ENCODE peak calls at places on chromosomes 1 and 21, in seven cellular contexts. W is tibial nerve, K is hepatocyte, Z is aorta, T is stomach, F is fibroblast of lung, P is A549. B is an unnamed sample. For H3K9me3, the result is how much of the 10 kb centered on the place peaks cover.

GRCh38 chr1:37473431-37474050 is 839 bp upstream of the ZC3H12A start:
- DNase-seq in W (no peak), K (peak), P (no peak), T (no peak), F (no peak), Z (no peak), B (no peak)

GRCh38 chr21:39125752-39126485 is 57.3 kb downstream of the PSMG1 start:
- DNase-seq in P (no peak), W (peak), F (peak), Z (no peak), T (peak), K (peak), B (peak)

GRCh38 chr1:23403038-23403336 is 21.6 kb downstream of the TCEA3 start:
- DNase-seq in F (peak), Z (peak), T (peak), P (peak), W (peak), K (peak), B (peak)

GRCh38 chr1:156801409-156802121 is 15.1 kb downstream of the SH2D2A start:
- DNase-seq in Z (no peak), P (no peak), W (peak), K (peak), F (peak), T (no peak), B (peak)

GRCh38 chr1:78255378-78255777 is 209.6 kb downstream of the GIPC2 start:
- DNase-seq in F (no peak), K (no peak), Z (no peak), T (no peak), W (no peak), P (no peak), B (no peak)

GRCh38 chr1:45230537-45230936 is 24.1 kb upstream of the ZSWIM5 start:
- DNase-seq in P (no peak), F (no peak), T (peak), Z (no peak), K (no peak), W (no peak), B (no peak)

GRCh38 chr1:97516588-97516987 is 404.2 kb downstream of the DPYD start:
- DNase-seq in P (no peak), Z (no peak), K (no peak), W (no peak), F (no peak), T (no peak), B (no peak)

GRCh38 chr21:32412998-32413504 is 545 bp downstream of the EVA1C start:
- DNase-seq in Z (peak), T (peak), K (no peak), F (peak), W (peak), P (no peak), B (peak)

GRCh38 chr1:162380061-162380846 is 1.3 kb upstream of the C1orf226 start:
- DNase-seq in T (no peak), W (no peak), K (no peak), F (no peak), P (no peak), Z (no peak), B (no peak)

GRCh38 chr1:156931553-156931952 is 11.1 kb downstream of the LRRC71 start:
- DNase-seq in Z (peak), T (no peak), F (peak), K (no peak), P (no peak), W (no peak), B (no peak)

GRCh38 chr1:25743164-25744139 is 56.5 kb upstream of the SELENON start:
- DNase-seq in T (peak), Z (peak), K (peak), W (peak), F (peak), P (no peak), B (no peak)

GRCh38 chr1:170714938-170715337 is 51.0 kb downstream of the PRRX1 start:
- DNase-seq in K (no peak), P (no peak), Z (no peak), F (no peak), W (no peak), T (no peak), B (peak)

GRCh38 chr1:152023221-152023620 is 13.6 kb downstream of the S100A11 start:
- DNase-seq in W (no peak), F (no peak), T (no peak), Z (no peak), P (no peak), K (no peak), B (no peak)

GRCh38 chr1:240732390-240732789 is 120.4 kb upstream of the GREM2 start:
- DNase-seq in T (no peak), Z (no peak), W (no peak), F (peak), P (peak), K (peak), B (peak)

GRCh38 chr1:32508751-32509140 is 30.5 kb upstream of the ZBTB8A start:
- DNase-seq in W (no peak), T (no peak), F (no peak), K (no peak), Z (no peak), P (no peak), B (no peak)

GRCh38 chr1:202011994-202012393 is 1.6 kb downstream of the ELF3 start:
- DNase-seq in K (no peak), F (no peak), T (peak), W (no peak), P (no peak), Z (no peak), B (no peak)

GRCh38 chr1:205076245-205076761 is 8.0 kb downstream of the TMEM81 start:
- DNase-seq in Z (no peak), K (no peak), W (no peak), T (no peak), P (no peak), F (no peak), B (no peak)

GRCh38 chr1:71156633-71157032 is 75.8 kb upstream of the ZRANB2 start:
- DNase-seq in K (no peak), Z (no peak), P (no peak), W (no peak), F (peak), T (no peak), B (no peak)

GRCh38 chr1:38209986-38210385 is 163.4 kb upstream of the POU3F1 start:
- DNase-seq in K (no peak), T (no peak), Z (no peak), P (no peak), F (no peak), W (no peak), B (no peak)

GRCh38 chr1:3360158-3360440 is 94.4 kb upstream of the ARHGEF16 start:
- DNase-seq in F (no peak), T (no peak), P (no peak), K (no peak), Z (no peak), W (no peak), B (no peak)

GRCh38 chr1:118481091-118481490 is 296.1 kb upstream of the SPAG17 start:
- DNase-seq in F (no peak), T (no peak), K (peak), W (no peak), Z (no peak), P (no peak), B (no peak)

GRCh38 chr1:85611856-85612255 is 31.3 kb downstream of the CCN1 start:
- DNase-seq in K (peak), Z (no peak), T (peak), F (peak), W (peak), P (peak), B (peak)

GRCh38 chr1:172746091-172746949 is 87.4 kb downstream of the FASLG start:
- DNase-seq in P (peak), F (peak), Z (no peak), W (peak), K (peak), T (no peak), B (no peak)

GRCh38 chr21:25298512-25299491 is 308.5 kb downstream of the MRPL39 start:
- DNase-seq in F (no peak), K (no peak), T (no peak), W (no peak), Z (no peak), P (no peak), B (no peak)

GRCh38 chr1:243568793-243569192 is 281.2 kb downstream of the AKT3 start:
- DNase-seq in W (no peak), P (no peak), K (no peak), Z (no peak), F (peak), T (no peak), B (no peak)

GRCh38 chr1:84996846-84997666 is at the start of gene MCOLN2:
- DNase-seq in W (no peak), K (peak), T (peak), P (peak), Z (no peak), F (peak), B (peak)

GRCh38 chr1:8040586-8040985 is 14.5 kb upstream of the ERRFI1 start:
- DNase-seq in F (peak), Z (peak), W (peak), P (peak), T (peak), K (peak), B (peak)

GRCh38 chr1:19066874-19067186 is 110.4 kb upstream of the IFFO2 start:
- DNase-seq in K (no peak), Z (no peak), W (no peak), F (no peak), P (no peak), T (no peak), B (no peak)

GRCh38 chr1:78113156-78113916 is 67.6 kb downstream of the GIPC2 start:
- DNase-seq in F (no peak), P (no peak), Z (no peak), K (no peak), W (no peak), T (no peak), B (no peak)

GRCh38 chr21:36127977-36128376 is 6.9 kb upstream of the CBR3 start:
- DNase-seq in F (no peak), Z (no peak), T (no peak), K (no peak), P (no peak), W (no peak), B (no peak)

GRCh38 chr1:86169625-86170024 is 13.1 kb upstream of the COL24A1 start:
- DNase-seq in W (no peak), P (no peak), F (peak), K (no peak), Z (no peak), T (no peak), B (no peak)

GRCh38 chr1:45044916-45045315 is 32.9 kb downstream of the UROD start:
- DNase-seq in K (no peak), T (no peak), W (no peak), F (no peak), Z (no peak), P (no peak), B (no peak)

GRCh38 chr21:44485254-44485793 is 30.0 kb downstream of the LRRC3 start:
- DNase-seq in Z (no peak), F (peak), K (peak), W (peak), P (peak), T (no peak), B (peak)

GRCh38 chr1:45892068-45892785 is 88.8 kb downstream of the MAST2 start:
- DNase-seq in T (no peak), F (peak), P (peak), W (peak), Z (no peak), K (peak), B (peak)

GRCh38 chr1:91080650-91081049 is 58.8 kb upstream of the ZNF644 start:
- DNase-seq in K (no peak), W (no peak), P (no peak), T (no peak), Z (no peak), F (no peak), B (no peak)

GRCh38 chr1:226873771-226874578 is 3.6 kb downstream of the PSEN2 start:
- DNase-seq in W (no peak), F (no peak), K (peak), T (no peak), Z (no peak), P (no peak), B (no peak)

GRCh38 chr1:170640581-170640980 is 23.4 kb upstream of the PRRX1 start:
- DNase-seq in W (no peak), P (no peak), K (no peak), Z (no peak), T (no peak), F (no peak), B (no peak)

GRCh38 chr1:235500971-235501540 is 3.2 kb downstream of the B3GALNT2 start:
- DNase-seq in T (no peak), P (no peak), K (no peak), Z (no peak), W (no peak), F (no peak), B (no peak)

GRCh38 chr1:227926216-227926791 is 21.4 kb downstream of the WNT9A start:
- DNase-seq in F (no peak), Z (no peak), K (no peak), T (no peak), W (no peak), P (no peak), B (no peak)

GRCh38 chr1:160206421-160207117 is 1.4 kb downstream of the PEA15 start:
- DNase-seq in K (peak), F (peak), Z (no peak), P (peak), W (no peak), T (no peak), B (peak)

DNA sequence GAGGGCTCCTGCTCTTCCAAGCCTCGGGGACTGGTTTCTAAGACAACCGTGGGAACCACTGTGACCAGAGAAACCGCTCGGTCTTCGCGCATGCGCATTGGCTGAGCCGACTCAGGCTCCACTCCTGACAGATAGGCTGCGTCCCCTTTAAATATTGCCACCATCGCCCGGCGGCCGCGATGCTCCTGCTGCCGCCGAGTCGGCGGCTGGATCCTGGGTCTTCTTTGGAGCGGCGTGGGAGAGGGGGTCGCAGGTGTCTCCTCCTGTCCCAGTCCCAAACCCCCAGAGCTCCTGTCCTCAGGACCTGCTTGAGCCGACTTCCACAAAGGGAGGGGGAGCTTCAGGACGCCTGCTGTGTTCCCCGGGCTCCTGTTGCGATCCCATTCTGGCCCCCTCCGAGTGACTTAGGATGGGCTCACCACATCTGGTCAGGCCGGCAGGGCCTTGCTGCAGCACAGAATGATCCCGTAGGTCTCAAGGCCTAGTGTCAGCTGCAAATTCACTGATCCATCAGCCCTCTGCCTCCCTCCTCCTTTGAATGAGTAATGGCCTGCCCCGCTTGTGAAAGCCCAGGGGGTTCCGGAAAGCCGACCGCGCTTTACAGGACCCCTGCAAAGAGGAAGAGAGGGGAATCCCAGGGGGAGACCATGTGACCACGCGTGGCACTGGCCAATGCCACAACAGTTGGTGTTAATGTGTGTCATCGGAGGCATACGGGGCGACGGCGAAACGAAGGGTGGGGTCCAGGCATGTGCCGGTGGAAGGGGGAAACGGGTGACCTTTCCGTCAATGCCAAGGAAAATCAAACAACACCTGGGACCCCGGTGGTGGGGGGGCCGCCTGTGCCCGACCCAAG is 683.2 kb upstream of the TPTE start:
- DNase-seq in Z (peak), P (no peak), W (no peak), F (no peak), K (peak), T (no peak), B (no peak)
- H3K9me3 ChIP-seq in Z (under half), P (under half), W (under half), F (under half), K (under half), T (under half), B (under half)

GRCh38 chr1:159141584-159142518 is 29.6 kb upstream of the CADM3 start:
- DNase-seq in W (no peak), K (no peak), Z (no peak), P (no peak), T (no peak), F (peak), B (no peak)
- H3K4me3 ChIP-seq in W (no peak), K (no peak), Z (no peak), P (peak), T (no peak), F (no peak), B (no peak)

GRCh38 chr1:56494306-56494705 is 85.1 kb downstream of the PLPP3 start:
- DNase-seq in T (no peak), K (peak), Z (no peak), F (no peak), W (no peak), P (no peak), B (no peak)

GRCh38 chr1:56496861-56497772 is 82.2 kb downstream of the PLPP3 start:
- DNase-seq in W (no peak), Z (no peak), F (no peak), K (no peak), T (no peak), P (no peak), B (no peak)

GRCh38 chr1:56493826-56494225 is 85.5 kb downstream of the PLPP3 start:
- DNase-seq in F (no peak), K (no peak), W (no peak), P (no peak), Z (no peak), T (no peak), B (no peak)

GRCh38 chr1:56496158-56496557 is 83.2 kb downstream of the PLPP3 start:
- DNase-seq in F (no peak), P (no peak), Z (no peak), W (no peak), K (no peak), T (no peak), B (no peak)

GRCh38 chr1:56495538-56495937 is 83.8 kb downstream of the PLPP3 start:
- DNase-seq in F (no peak), K (no peak), T (no peak), W (no peak), P (no peak), Z (no peak), B (no peak)
- H3K27ac ChIP-seq in F (no peak), K (peak), T (no peak), W (no peak), P (no peak), Z (no peak), B (peak)

GRCh38 chr21:19607983-19608668 is 1204.5 kb upstream of the TMPRSS15 start:
- DNase-seq in F (no peak), W (no peak), T (no peak), K (peak), Z (no peak), P (no peak), B (no peak)
- H3K9me3 ChIP-seq in F (under half), W (under half), T (under half), K (under half), Z (under half), P (under half), B (under half)

DNA sequence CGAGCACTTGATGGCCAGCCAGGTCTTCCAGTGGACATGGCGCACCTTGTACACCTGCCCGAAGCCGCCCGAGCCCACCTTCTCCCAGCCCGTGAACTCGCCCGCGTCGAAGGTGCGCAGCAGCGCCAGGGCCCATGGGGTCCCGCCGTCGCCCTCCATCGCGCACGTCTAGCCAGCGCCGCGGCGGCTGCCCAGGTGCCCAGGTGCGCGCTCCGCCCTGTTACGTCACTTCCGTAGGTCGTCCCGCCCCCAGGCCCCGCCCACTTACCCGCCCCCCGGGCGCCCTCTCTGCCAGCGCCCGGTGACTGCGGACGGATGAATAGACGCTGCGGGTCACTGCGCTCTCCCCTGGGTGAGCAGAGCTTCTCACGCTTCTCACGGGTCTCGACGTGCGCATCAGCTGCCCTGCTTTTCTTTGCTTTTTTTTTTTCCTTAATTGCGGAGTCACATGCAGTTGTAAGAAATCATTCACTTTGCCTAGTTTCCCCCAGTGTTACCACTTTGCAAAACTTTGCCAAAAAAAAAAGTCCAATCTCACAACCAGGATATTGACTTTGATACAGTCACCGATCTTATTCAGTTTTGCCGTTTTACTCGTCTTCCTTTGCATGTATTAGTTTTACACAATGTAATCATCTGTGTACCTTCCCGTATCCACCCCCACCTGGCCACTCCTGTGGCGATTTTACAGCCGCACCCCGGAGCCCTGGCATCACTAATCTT is at the start of gene RIPK4:
- DNase-seq in Z (peak), T (peak), P (peak), W (no peak), K (peak), F (no peak), B (no peak)
- H3K4me3 ChIP-seq in Z (peak), T (peak), P (peak), W (no peak), K (peak), F (no peak), B (peak)